ENCODE peak calls at places on chromosomes 4 and X, in eight cellular contexts. S, G, H, K, V, B, Y and N are unnamed samples.

GRCh38 chrX:120022763-120023162 is 54.7 kb downstream of the RHOXF2B start:
- DNase-seq in S (no peak), G (no peak), H (no peak), K (no peak), V (no peak), B (no peak), Y (no peak), N (no peak)

GRCh38 chr4:20395160-20395773 is 143.6 kb downstream of the SLIT2 start:
- DNase-seq in S (peak; percentile 54), G (no peak), H (peak; percentile 38), K (no peak), V (no peak), B (no peak), Y (no peak), N (peak; percentile 74)

GRCh38 chr4:878796-879729 is 53.1 kb downstream of the GAK start:
- DNase-seq in S (no peak), G (no peak), H (no peak), K (no peak), V (no peak), B (no peak), Y (peak; percentile 15), N (no peak)

GRCh38 chr4:128582319-128582948 is 227.1 kb upstream of the JADE1 start:
- DNase-seq in S (no peak), G (no peak), H (no peak), K (no peak), V (no peak), B (no peak), Y (no peak), N (no peak)

GRCh38 chrX:118978451-118978850 is 4.0 kb downstream of the LONRF3 start:
- DNase-seq in S (peak; percentile 6), G (no peak), H (no peak), K (no peak), V (no peak), B (no peak), Y (no peak), N (no peak)

GRCh38 chr4:98518555-98519267 is 139.7 kb downstream of the TSPAN5 start:
- DNase-seq in S (no peak), G (no peak), H (no peak), K (no peak), V (no peak), B (no peak), Y (no peak), N (no peak)

GRCh38 chr4:186622788-186623464 is 67.6 kb upstream of the MTNR1A start:
- DNase-seq in S (no peak), G (no peak), H (no peak), K (no peak), V (no peak), B (no peak), Y (no peak), N (peak; percentile 82)

GRCh38 chrX:119636419-119636818 is 30.2 kb upstream of the NKRF start:
- DNase-seq in S (no peak), G (no peak), H (no peak), K (no peak), V (no peak), B (no peak), Y (no peak), N (no peak)

GRCh38 chr4:160493206-160493605 is 1390.3 kb downstream of the RAPGEF2 start:
- DNase-seq in S (no peak), G (no peak), H (no peak), K (no peak), V (no peak), B (no peak), Y (no peak), N (no peak)

GRCh38 chr4:13700196-13701140 is 72.9 kb upstream of the BOD1L1 start:
- DNase-seq in S (peak; percentile 92), G (no peak), H (no peak), K (no peak), V (no peak), B (no peak), Y (no peak), N (no peak)

DNA sequence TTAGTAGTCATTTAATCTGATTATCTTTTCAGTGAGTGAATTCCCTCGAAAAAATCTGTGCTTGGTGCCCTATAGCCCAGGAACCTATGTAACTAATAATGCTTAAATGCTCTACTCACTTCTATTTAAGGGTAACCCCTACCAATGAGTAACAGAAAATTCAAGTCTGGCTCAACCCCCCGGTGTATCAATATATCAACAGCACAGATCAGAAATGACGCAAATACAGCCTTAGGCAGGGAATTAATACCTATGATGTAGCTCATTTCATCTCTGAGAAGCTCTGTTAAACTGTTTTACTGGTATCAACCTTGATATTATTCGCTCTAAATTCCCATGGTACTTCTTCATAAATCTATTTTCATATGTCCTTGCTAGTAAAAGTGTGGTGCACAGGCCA is 28.6 kb downstream of the PDGFC start:
- DNase-seq in S (no peak), G (no peak), H (no peak), K (no peak), V (no peak), B (no peak), Y (no peak), N (no peak)
- H3K4me1 ChIP-seq in S (peaks cover 69% of the 10 kb centered on the region), G (peaks cover 33% of the 10 kb centered on the region), H (peaks cover 5% of the 10 kb centered on the region), K (no peaks in the 10 kb centered on the region), V (no peaks in the 10 kb centered on the region), B (peaks cover 24% of the 10 kb centered on the region), Y (no peaks in the 10 kb centered on the region), N (peaks cover 68% of the 10 kb centered on the region)

GRCh38 chr4:151717271-151717670 is 43.5 kb downstream of the GATB start:
- DNase-seq in S (no peak), G (no peak), H (no peak), K (no peak), V (no peak), B (no peak), Y (no peak), N (no peak)

GRCh38 chr4:151715881-151716280 is 44.9 kb downstream of the GATB start:
- DNase-seq in S (no peak), G (no peak), H (no peak), K (no peak), V (no peak), B (no peak), Y (no peak), N (no peak)

GRCh38 chr4:151717909-151718613 is 42.7 kb downstream of the GATB start:
- DNase-seq in S (no peak), G (no peak), H (no peak), K (no peak), V (no peak), B (no peak), Y (no peak), N (peak; percentile 44)

GRCh38 chr4:151719045-151719743 is 41.6 kb downstream of the GATB start:
- DNase-seq in S (no peak), G (no peak), H (no peak), K (no peak), V (no peak), B (no peak), Y (no peak), N (peak; percentile 11)

DNA sequence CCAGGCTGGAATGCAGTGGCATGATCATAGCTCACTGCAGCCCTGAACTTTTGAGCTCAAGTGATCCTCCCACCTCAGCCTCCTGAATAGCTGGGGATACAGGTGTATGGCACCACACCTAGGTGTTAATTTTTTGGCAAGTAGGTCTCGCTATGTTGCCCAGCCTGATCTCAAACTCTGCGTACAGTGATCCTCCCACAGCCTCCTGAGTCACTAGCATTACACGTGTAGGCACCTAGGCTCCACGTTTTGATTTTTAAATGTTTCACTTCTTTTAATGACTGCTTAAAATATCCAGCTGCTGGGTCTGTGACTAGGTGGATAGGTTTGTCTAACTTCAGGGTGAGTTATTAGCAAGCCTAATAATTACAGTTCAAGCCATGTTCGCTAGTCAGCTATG is 44.5 kb downstream of the GATB start:
- DNase-seq in S (no peak), G (no peak), H (no peak), K (no peak), V (no peak), B (no peak), Y (no peak), N (no peak)
- H3K27ac ChIP-seq in S (no peak overlapping the region), G (no peak overlapping the region), H (no peak overlapping the region), K (no peak overlapping the region), V (no peak overlapping the region), B (no peak overlapping the region), Y (no peak overlapping the region), N (no peak overlapping the region)

GRCh38 chrX:73913580-73913979 is 350.6 kb downstream of the CHIC1 start:
- DNase-seq in S (no peak), G (no peak), H (no peak), K (no peak), V (no peak), B (no peak), Y (no peak), N (peak; percentile 20)

GRCh38 chrX:73916931-73917657 is 354.1 kb downstream of the CHIC1 start:
- DNase-seq in S (peak; percentile 83), G (no peak), H (no peak), K (no peak), V (no peak), B (no peak), Y (no peak), N (peak; percentile 93)

DNA sequence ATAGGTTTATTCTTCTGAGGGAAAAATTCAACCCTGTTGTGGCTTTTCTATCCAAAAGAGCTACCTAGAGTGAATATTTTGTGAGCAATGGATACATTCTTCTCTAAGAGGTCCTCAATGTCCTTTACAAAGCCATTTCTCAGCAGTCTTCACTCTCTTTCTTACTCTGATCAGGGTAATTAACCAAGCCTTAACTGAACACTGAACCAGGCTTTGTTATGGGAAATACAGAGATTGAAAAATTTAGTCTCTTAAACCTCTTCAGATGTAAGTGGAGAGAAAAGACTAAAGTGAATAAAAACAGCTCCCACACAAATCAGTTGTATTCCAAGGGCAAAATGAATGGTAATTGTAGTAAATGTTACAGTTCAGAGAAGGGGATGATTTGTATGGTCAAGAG is 353.5 kb downstream of the CHIC1 start:
- DNase-seq in S (no peak), G (no peak), H (no peak), K (no peak), V (no peak), B (no peak), Y (no peak), N (no peak)
- TF ChIP-seq CTCF in S (no peak), G (no peak), H (no peak), K (no peak), V (no peak), B (no peak), Y (no peak), N (no peak)

DNA sequence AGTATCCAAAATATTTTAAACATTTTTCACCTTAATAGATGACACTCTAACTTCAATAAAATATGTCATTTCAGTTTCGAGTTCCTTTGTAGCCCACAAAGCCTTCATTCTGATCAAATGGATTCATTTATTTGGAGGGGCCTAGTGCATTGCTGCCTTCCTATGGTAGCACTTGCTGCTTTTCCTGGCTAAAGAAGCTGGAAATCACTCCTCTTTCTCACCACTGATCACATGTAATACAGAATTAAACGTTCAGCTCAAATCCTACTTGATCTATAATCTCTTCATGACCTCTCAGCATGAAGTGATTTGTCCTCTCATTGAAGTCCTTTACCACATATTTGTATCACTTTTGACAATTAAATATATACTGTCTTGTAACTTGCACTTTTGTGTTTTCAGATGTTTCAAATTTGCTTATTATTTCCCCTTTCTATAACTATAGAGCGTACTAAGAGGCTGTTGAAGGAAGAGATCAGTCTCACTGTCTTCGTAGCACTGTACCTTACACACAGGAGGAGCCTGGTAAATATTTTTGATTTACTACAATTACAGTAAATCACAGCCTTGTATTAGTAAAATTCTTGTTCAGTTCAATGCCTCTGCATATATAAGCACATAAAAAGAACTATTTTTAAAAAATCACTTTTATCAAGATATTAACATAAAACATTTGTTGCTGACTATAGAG is 555 bp downstream of the CFI start:
- DNase-seq in S (no peak), G (no peak), H (no peak), K (no peak), V (no peak), B (no peak), Y (no peak), N (no peak)
- H3K4me1 ChIP-seq in S (no peaks in the 10 kb centered on the region), G (peaks cover 6% of the 10 kb centered on the region), H (no peaks in the 10 kb centered on the region), K (no peaks in the 10 kb centered on the region), V (no peaks in the 10 kb centered on the region), B (peaks cover 5% of the 10 kb centered on the region), Y (no peaks in the 10 kb centered on the region), N (peaks cover 3% of the 10 kb centered on the region)